ENCODE peak calls at places on chromosomes 6 and 20, in nine cellular contexts. O, W, Z, G, U, L, A, E and F are unnamed samples.

GRCh38 chr20:35001596-35002362 is 46.1 kb downstream of the MYH7B start:
- DNase-seq in O (no peak), W (no peak), Z (peak), G (no peak), U (no peak), L (no peak), A (peak), E (no peak), F (no peak)

GRCh38 chr6:100283288-100283687 is 181.4 kb downstream of the SIM1 start:
- DNase-seq in O (no peak), W (no peak), Z (no peak), G (no peak), U (peak), L (peak), A (peak), E (peak), F (peak)

GRCh38 chr6:20038805-20039204 is 173.5 kb downstream of the MBOAT1 start:
- DNase-seq in O (no peak), W (no peak), Z (no peak), G (no peak), U (peak), L (peak), A (peak), E (peak), F (no peak)

GRCh38 chr6:89927788-89928565 is 33.7 kb downstream of the GJA10 start:
- DNase-seq in O (no peak), W (no peak), Z (no peak), G (no peak), U (no peak), L (no peak), A (peak), E (no peak), F (peak)

GRCh38 chr6:145815351-145815772 is 767 bp upstream of the FBXO30 start:
- DNase-seq in O (no peak), W (no peak), Z (no peak), G (no peak), U (no peak), L (no peak), A (peak), E (peak), F (peak)

GRCh38 chr6:160679402-160679769 is 15.3 kb upstream of the LPA start:
- DNase-seq in O (no peak), W (no peak), Z (no peak), G (no peak), U (no peak), L (no peak), A (no peak), E (no peak), F (no peak)

GRCh38 chr6:96626749-96627353 is 63.9 kb downstream of the FHL5 start:
- DNase-seq in O (peak), W (no peak), Z (peak), G (no peak), U (no peak), L (no peak), A (peak), E (peak), F (peak)

GRCh38 chr6:41704656-41705328 is 30.6 kb downstream of the TFEB start:
- DNase-seq in O (no peak), W (no peak), Z (peak), G (no peak), U (no peak), L (no peak), A (no peak), E (no peak), F (no peak)

GRCh38 chr20:2521369-2522305 is 12.9 kb upstream of the ZNF343 start:
- DNase-seq in O (peak), W (peak), Z (peak), G (peak), U (peak), L (no peak), A (peak), E (peak), F (peak)

GRCh38 chr6:166627875-166628849 is 1.1 kb upstream of the RPS6KA2 start:
- DNase-seq in O (peak), W (peak), Z (peak), G (peak), U (peak), L (no peak), A (peak), E (peak), F (peak)

GRCh38 chr6:31541059-31541657 is 645 bp downstream of the DDX39B start:
- DNase-seq in O (peak), W (peak), Z (peak), G (peak), U (peak), L (no peak), A (peak), E (peak), F (peak)

GRCh38 chr6:110688661-110689268 is 126.5 kb downstream of the CDK19 start:
- DNase-seq in O (no peak), W (no peak), Z (no peak), G (no peak), U (peak), L (no peak), A (no peak), E (no peak), F (no peak)

GRCh38 chr20:34124469-34125249 is 12.6 kb upstream of the EIF2S2 start:
- DNase-seq in O (no peak), W (no peak), Z (peak), G (no peak), U (no peak), L (no peak), A (no peak), E (no peak), F (no peak)

GRCh38 chr6:15464211-15464725 is 198.6 kb downstream of the DTNBP1 start:
- DNase-seq in O (peak), W (peak), Z (peak), G (peak), U (peak), L (no peak), A (peak), E (no peak), F (no peak)

GRCh38 chr6:28544211-28544610 is 18.5 kb downstream of the GPX5 start:
- DNase-seq in O (no peak), W (no peak), Z (peak), G (peak), U (no peak), L (no peak), A (peak), E (no peak), F (no peak)

GRCh38 chr6:163712569-163712966 is 298.1 kb downstream of the QKI start:
- DNase-seq in O (no peak), W (no peak), Z (no peak), G (no peak), U (no peak), L (no peak), A (no peak), E (no peak), F (no peak)

GRCh38 chr20:22560817-22561216 is 23.6 kb downstream of the FOXA2 start:
- DNase-seq in O (no peak), W (no peak), Z (no peak), G (no peak), U (no peak), L (no peak), A (no peak), E (no peak), F (no peak)

GRCh38 chr6:151098166-151098565 is 141.6 kb upstream of the AKAP12 start:
- DNase-seq in O (no peak), W (no peak), Z (no peak), G (peak), U (no peak), L (no peak), A (no peak), E (no peak), F (peak)

GRCh38 chr6:148771212-148771601 is 24.4 kb downstream of the UST start:
- DNase-seq in O (no peak), W (no peak), Z (no peak), G (no peak), U (no peak), L (no peak), A (no peak), E (no peak), F (no peak)

GRCh38 chr6:134235937-134236751 is 81.8 kb downstream of the SGK1 start:
- DNase-seq in O (no peak), W (no peak), Z (peak), G (no peak), U (peak), L (no peak), A (peak), E (peak), F (peak)

GRCh38 chr20:25863536-25864325 is 167.1 kb upstream of the ZNF337 start:
- DNase-seq in O (peak), W (no peak), Z (no peak), G (no peak), U (no peak), L (no peak), A (peak), E (peak), F (no peak)

GRCh38 chr6:25889877-25890853 is 16.1 kb upstream of the SLC17A3 start:
- DNase-seq in O (peak), W (no peak), Z (peak), G (no peak), U (peak), L (peak), A (peak), E (peak), F (peak)

GRCh38 chr20:33444797-33445560 is 1.4 kb upstream of the SNTA1 start:
- DNase-seq in O (peak), W (peak), Z (peak), G (peak), U (peak), L (no peak), A (peak), E (peak), F (no peak)

GRCh38 chr6:13194852-13195251 is 133.5 kb downstream of the TBC1D7 start:
- DNase-seq in O (peak), W (no peak), Z (peak), G (no peak), U (peak), L (peak), A (peak), E (peak), F (peak)

GRCh38 chr6:53492860-53493634 is 51.9 kb downstream of the GCLC start:
- DNase-seq in O (peak), W (no peak), Z (peak), G (peak), U (no peak), L (peak), A (peak), E (peak), F (peak)

GRCh38 chr6:135002974-135003703 is 51.5 kb downstream of the HBS1L start:
- DNase-seq in O (no peak), W (no peak), Z (peak), G (no peak), U (no peak), L (no peak), A (no peak), E (no peak), F (no peak)

GRCh38 chr6:76774750-76775396 is 688.4 kb downstream of the HTR1B start:
- DNase-seq in O (no peak), W (no peak), Z (no peak), G (no peak), U (no peak), L (no peak), A (peak), E (peak), F (peak)

GRCh38 chr6:144712541-144712940 is 427.4 kb downstream of the UTRN start:
- DNase-seq in O (no peak), W (no peak), Z (no peak), G (no peak), U (no peak), L (peak), A (no peak), E (peak), F (peak)

GRCh38 chr20:25668446-25668845 is 28.2 kb downstream of the ZNF337 start:
- DNase-seq in O (no peak), W (no peak), Z (no peak), G (no peak), U (no peak), L (no peak), A (no peak), E (peak), F (no peak)

GRCh38 chr20:57867181-57867803 is 157.5 kb upstream of the PMEPA1 start:
- DNase-seq in O (no peak), W (no peak), Z (no peak), G (no peak), U (no peak), L (no peak), A (no peak), E (no peak), F (no peak)

GRCh38 chr20:9323622-9324021 is 190.8 kb upstream of the LAMP5 start:
- DNase-seq in O (peak), W (no peak), Z (peak), G (no peak), U (no peak), L (no peak), A (peak), E (no peak), F (peak)

GRCh38 chr20:25286917-25287316 is 39.0 kb downstream of the PYGB start:
- DNase-seq in O (no peak), W (no peak), Z (no peak), G (no peak), U (no peak), L (no peak), A (no peak), E (no peak), F (no peak)